ENCODE peak calls at places on chromosomes 3 and 15, in nine cellular contexts. A is HFFc6; Z is stimulated activated CD4-positive, alpha-beta T cell treated with anti-CD3 and anti-CD28 coated beads, Interleukin-2, amount 100 ng/mL, for 48 hours; M is HCT116; Y is cerebellum; C is smooth muscle cell of the brain vasculature; F is thyroid gland; Q is NCI-H1105; B is left ventricle myocardium inferior. V is an unnamed sample.

GRCh38 chr15:29934251-29934650 is 112.0 kb upstream of the TJP1 start:
- DNase-seq in F (no peak), A (peak; percentile 52), Y (no peak), B (no peak), M (no peak), Q (no peak), C (no peak), Z (no peak), V (no peak)

GRCh38 chr3:151086484-151087456 is 1.3 kb downstream of the MED12L start:
- DNase-seq in F (peak; percentile 85), M (peak; percentile 22), Q (peak; percentile 90), Z (peak; percentile 55), C (peak; percentile 62), A (peak; percentile 89), Y (peak; percentile 76), B (peak; percentile 65), V (peak; percentile 74)

GRCh38 chr3:130779031-130779430 is 32.4 kb upstream of the PIK3R4 start:
- DNase-seq in F (no peak), B (no peak), Q (peak; percentile 74), Z (no peak), C (no peak), Y (no peak), M (no peak), A (no peak), V (no peak)

GRCh38 chr3:144403040-144403457 is 431.4 kb downstream of the DIPK2A start:
- DNase-seq in A (no peak), Z (no peak), Q (no peak), F (no peak), Y (no peak), M (no peak), C (no peak), B (no peak), V (no peak)

GRCh38 chr3:170639003-170639402 is 53.1 kb upstream of the SLC7A14 start:
- DNase-seq in F (no peak), M (no peak), Y (peak; percentile 62), Q (no peak), Z (no peak), B (no peak), A (no peak), C (no peak), V (no peak)

GRCh38 chr3:41482134-41482533 is 282.8 kb downstream of the CTNNB1 start:
- DNase-seq in M (no peak), Z (no peak), F (no peak), B (no peak), Q (no peak), Y (no peak), A (no peak), C (no peak), V (no peak)

GRCh38 chr3:97479740-97480139 is 284.8 kb upstream of the ARL6 start:
- DNase-seq in Q (no peak), C (no peak), A (no peak), Z (no peak), F (no peak), M (no peak), B (no peak), Y (no peak), V (no peak)

GRCh38 chr3:133956333-133956732 is 60.7 kb upstream of the RAB6B start:
- DNase-seq in A (no peak), Y (no peak), F (no peak), C (no peak), Q (peak; percentile 49), B (peak; percentile 41), Z (no peak), M (no peak), V (no peak)

GRCh38 chr3:67558429-67558828 is 96.0 kb downstream of the SUCLG2 start:
- DNase-seq in B (no peak), M (no peak), Z (no peak), A (no peak), F (no peak), Q (no peak), Y (no peak), C (no peak), V (no peak)

GRCh38 chr3:138417559-138417982 is 16.8 kb upstream of the ESYT3 start:
- DNase-seq in Z (peak; percentile 69), Y (peak; percentile 86), M (peak; percentile 77), Q (peak; percentile 87), C (peak; percentile 57), A (peak; percentile 79), F (peak; percentile 84), B (peak; percentile 73), V (peak; percentile 70)

GRCh38 chr15:63466378-63467192 is 37.8 kb upstream of the USP3 start:
- DNase-seq in Q (peak; percentile 30), C (no peak), Y (peak; percentile 73), B (no peak), Z (no peak), F (no peak), M (peak; percentile 74), A (peak; percentile 46), V (no peak)

GRCh38 chr3:114519415-114519814 is 225.6 kb downstream of the TIGIT start:
- DNase-seq in C (no peak), M (no peak), F (peak; percentile 19), A (peak; percentile 38), Q (no peak), Z (no peak), B (no peak), Y (peak; percentile 18), V (no peak)

GRCh38 chr3:12970684-12971083 is 102.5 kb downstream of the IQSEC1 start:
- DNase-seq in B (no peak), F (no peak), Y (no peak), A (no peak), C (no peak), Q (no peak), M (no peak), Z (no peak), V (no peak)